ENCODE peak calls at places on chromosomes 12 and 14, in ten cellular contexts. One of them, this sample, is unnamed.

GRCh38 chr12:104181313-104181712 is 34.3 kb upstream of the TXNRD1 start:
- DNase-seq in PC-3: no peak
- DNase-seq in Kasumi-1: no peak
- DNase-seq in uterus: no peak
- DNase-seq in body of pancreas: no peak
- DNase-seq in NCI-H2029: no peak
- DNase-seq in GM23248: peak
- DNase-seq in K562: no peak
- DNase-seq in effector CD4-positive, alpha-beta T cell: no peak
- DNase-seq in H4: peak
- DNase-seq in this sample: no peak

GRCh38 chr14:101077511-101078074 is 174.1 kb upstream of the RTL1 start:
- DNase-seq in effector CD4-positive, alpha-beta T cell: no peak
- DNase-seq in PC-3: no peak
- DNase-seq in uterus: no peak
- DNase-seq in GM23248: peak
- DNase-seq in H4: no peak
- DNase-seq in NCI-H2029: no peak
- DNase-seq in K562: peak
- DNase-seq in Kasumi-1: no peak
- DNase-seq in body of pancreas: no peak
- DNase-seq in this sample: peak

GRCh38 chr14:50319721-50320120 is 7.6 kb downstream of the DMAC2L start:
- DNase-seq in body of pancreas: no peak
- DNase-seq in K562: no peak
- DNase-seq in effector CD4-positive, alpha-beta T cell: no peak
- DNase-seq in PC-3: peak
- DNase-seq in GM23248: peak
- DNase-seq in NCI-H2029: no peak
- DNase-seq in Kasumi-1: no peak
- DNase-seq in H4: no peak
- DNase-seq in uterus: no peak
- DNase-seq in this sample: no peak

GRCh38 chr12:39102474-39103209 is 197.3 kb upstream of the CPNE8 start:
- DNase-seq in PC-3: peak
- DNase-seq in GM23248: peak
- DNase-seq in uterus: no peak
- DNase-seq in NCI-H2029: no peak
- DNase-seq in H4: no peak
- DNase-seq in body of pancreas: no peak
- DNase-seq in effector CD4-positive, alpha-beta T cell: no peak
- DNase-seq in K562: no peak
- DNase-seq in Kasumi-1: no peak
- DNase-seq in this sample: no peak

GRCh38 chr12:96196781-96197180 is 2.6 kb downstream of the ELK3 start:
- DNase-seq in effector CD4-positive, alpha-beta T cell: no peak
- DNase-seq in K562: no peak
- DNase-seq in uterus: peak
- DNase-seq in NCI-H2029: no peak
- DNase-seq in H4: no peak
- DNase-seq in body of pancreas: no peak
- DNase-seq in Kasumi-1: no peak
- DNase-seq in GM23248: peak
- DNase-seq in PC-3: peak
- DNase-seq in this sample: no peak

GRCh38 chr14:60276347-60276746 is 27.3 kb downstream of the PPM1A start:
- DNase-seq in GM23248: peak
- DNase-seq in Kasumi-1: no peak
- DNase-seq in body of pancreas: no peak
- DNase-seq in uterus: no peak
- DNase-seq in PC-3: peak
- DNase-seq in K562: no peak
- DNase-seq in effector CD4-positive, alpha-beta T cell: no peak
- DNase-seq in H4: no peak
- DNase-seq in NCI-H2029: no peak
- DNase-seq in this sample: no peak

GRCh38 chr14:96126783-96127271 is 77.8 kb upstream of the BDKRB2 start:
- DNase-seq in body of pancreas: no peak
- DNase-seq in PC-3: no peak
- DNase-seq in effector CD4-positive, alpha-beta T cell: no peak
- DNase-seq in Kasumi-1: no peak
- DNase-seq in uterus: no peak
- DNase-seq in H4: no peak
- DNase-seq in GM23248: no peak
- DNase-seq in NCI-H2029: no peak
- DNase-seq in K562: no peak
- DNase-seq in this sample: no peak

GRCh38 chr12:83826112-83826511 is 1086.5 kb downstream of the SLC6A15 start:
- DNase-seq in NCI-H2029: no peak
- DNase-seq in effector CD4-positive, alpha-beta T cell: no peak
- DNase-seq in Kasumi-1: peak
- DNase-seq in uterus: no peak
- DNase-seq in PC-3: peak
- DNase-seq in K562: peak
- DNase-seq in H4: peak
- DNase-seq in body of pancreas: peak
- DNase-seq in GM23248: peak
- DNase-seq in this sample: no peak

GRCh38 chr12:122691566-122691965 is 11.6 kb downstream of the HCAR2 start:
- DNase-seq in PC-3: no peak
- DNase-seq in Kasumi-1: no peak
- DNase-seq in body of pancreas: no peak
- DNase-seq in GM23248: no peak
- DNase-seq in H4: no peak
- DNase-seq in effector CD4-positive, alpha-beta T cell: no peak
- DNase-seq in NCI-H2029: no peak
- DNase-seq in uterus: no peak
- DNase-seq in K562: no peak
- DNase-seq in this sample: no peak

GRCh38 chr12:120234643-120235368 is 30.7 kb downstream of the PXN start:
- DNase-seq in H4: peak
- DNase-seq in Kasumi-1: peak
- DNase-seq in GM23248: peak
- DNase-seq in effector CD4-positive, alpha-beta T cell: no peak
- DNase-seq in body of pancreas: peak
- DNase-seq in PC-3: peak
- DNase-seq in uterus: peak
- DNase-seq in NCI-H2029: peak
- DNase-seq in K562: peak
- DNase-seq in this sample: peak

GRCh38 chr14:103607039-103607668 is 21.9 kb upstream of the KLC1 start:
- DNase-seq in K562: peak
- DNase-seq in uterus: peak
- DNase-seq in effector CD4-positive, alpha-beta T cell: peak
- DNase-seq in H4: peak
- DNase-seq in GM23248: peak
- DNase-seq in body of pancreas: peak
- DNase-seq in PC-3: peak
- DNase-seq in Kasumi-1: peak
- DNase-seq in NCI-H2029: no peak
- DNase-seq in this sample: peak

GRCh38 chr12:46402451-46402850 is 29.9 kb upstream of the SLC38A2 start:
- DNase-seq in body of pancreas: no peak
- DNase-seq in effector CD4-positive, alpha-beta T cell: no peak
- DNase-seq in GM23248: peak
- DNase-seq in NCI-H2029: no peak
- DNase-seq in uterus: peak
- DNase-seq in K562: no peak
- DNase-seq in H4: peak
- DNase-seq in Kasumi-1: no peak
- DNase-seq in PC-3: peak
- DNase-seq in this sample: no peak

GRCh38 chr14:105315211-105315721 is 718 bp downstream of the PACS2 start:
- DNase-seq in GM23248: peak
- DNase-seq in K562: no peak
- DNase-seq in body of pancreas: peak
- DNase-seq in PC-3: peak
- DNase-seq in NCI-H2029: no peak
- DNase-seq in H4: no peak
- DNase-seq in uterus: no peak
- DNase-seq in Kasumi-1: peak
- DNase-seq in effector CD4-positive, alpha-beta T cell: peak
- DNase-seq in this sample: peak

GRCh38 chr12:43676183-43676813 is 82.3 kb downstream of the PUS7L start:
- DNase-seq in PC-3: peak
- DNase-seq in H4: peak
- DNase-seq in K562: peak
- DNase-seq in GM23248: peak
- DNase-seq in NCI-H2029: no peak
- DNase-seq in body of pancreas: no peak
- DNase-seq in uterus: no peak
- DNase-seq in Kasumi-1: peak
- DNase-seq in effector CD4-positive, alpha-beta T cell: no peak
- DNase-seq in this sample: peak

GRCh38 chr12:57864382-57864781 is 17.9 kb upstream of the CTDSP2 start:
- DNase-seq in NCI-H2029: no peak
- DNase-seq in uterus: peak
- DNase-seq in body of pancreas: no peak
- DNase-seq in PC-3: no peak
- DNase-seq in Kasumi-1: no peak
- DNase-seq in K562: no peak
- DNase-seq in GM23248: peak
- DNase-seq in effector CD4-positive, alpha-beta T cell: no peak
- DNase-seq in H4: no peak
- DNase-seq in this sample: peak

GRCh38 chr12:30796891-30797371 is 42.2 kb upstream of the CAPRIN2 start:
- DNase-seq in uterus: no peak
- DNase-seq in NCI-H2029: no peak
- DNase-seq in GM23248: peak
- DNase-seq in PC-3: peak
- DNase-seq in H4: no peak
- DNase-seq in Kasumi-1: no peak
- DNase-seq in K562: no peak
- DNase-seq in body of pancreas: no peak
- DNase-seq in effector CD4-positive, alpha-beta T cell: no peak
- DNase-seq in this sample: peak